ENCODE peak calls at places on chromosomes 1 and 21, in seven cellular contexts. K, Z, U, L, R, W and S are unnamed samples.

GRCh38 chr21:28357743-28358142 is 634.9 kb downstream of the LTN1 start:
- DNase-seq in K (no peak), Z (no peak), U (no peak), L (no peak), R (no peak), W (no peak), S (no peak)

GRCh38 chr1:165858364-165858823 is 31.0 kb downstream of the UCK2 start:
- DNase-seq in K (no peak), Z (no peak), U (no peak), L (no peak), R (no peak), W (no peak), S (no peak)

GRCh38 chr1:184945678-184946412 is 28.5 kb downstream of the NIBAN1 start:
- DNase-seq in K (no peak), Z (no peak), U (peak; percentile 43), L (no peak), R (no peak), W (no peak), S (no peak)

GRCh38 chr1:50959303-50959912 is 659 bp downstream of the FAF1 start:
- DNase-seq in K (no peak), Z (peak; percentile 14), U (peak; percentile 24), L (peak; percentile 55), R (no peak), W (no peak), S (peak; percentile 68)

GRCh38 chr1:233114860-233115259 is 164.4 kb downstream of the NTPCR start:
- DNase-seq in K (no peak), Z (no peak), U (no peak), L (peak; percentile 16), R (no peak), W (no peak), S (no peak)

GRCh38 chr1:92154934-92155333 is 62.8 kb upstream of the C1orf146 start:
- DNase-seq in K (no peak), Z (no peak), U (no peak), L (no peak), R (no peak), W (no peak), S (no peak)

GRCh38 chr21:37220433-37220980 is 46.6 kb downstream of the VPS26C start:
- DNase-seq in K (peak; percentile 53), Z (no peak), U (peak; percentile 45), L (peak; percentile 46), R (no peak), W (no peak), S (peak; percentile 20)

GRCh38 chr1:242477944-242478343 is 46.6 kb downstream of the PLD5 start:
- DNase-seq in K (no peak), Z (no peak), U (no peak), L (peak; percentile 29), R (no peak), W (no peak), S (peak; percentile 12)

GRCh38 chr1:203252678-203253077 is 23.2 kb upstream of the CHIT1 start:
- DNase-seq in K (no peak), Z (no peak), U (no peak), L (no peak), R (no peak), W (no peak), S (no peak)

GRCh38 chr1:115213130-115213529 is 123.8 kb upstream of the TSPAN2 start:
- DNase-seq in K (no peak), Z (no peak), U (no peak), L (no peak), R (no peak), W (no peak), S (no peak)